ENCODE peak calls at places on chromosomes 1 and 21, in nine cellular contexts. M, X, V, A, P, I, O, U and J are unnamed samples.

GRCh38 chr1:207049974-207050391 is 1.0 kb downstream of the YOD1 start:
- DNase-seq in M (peak; percentile 45), X (no peak), V (peak; percentile 33), A (peak; percentile 67), P (peak; percentile 61), I (peak; percentile 22), O (no peak), U (peak; percentile 51), J (peak; percentile 44)

GRCh38 chr21:35377505-35378090 is 328.5 kb upstream of the RUNX1 start:
- DNase-seq in M (no peak), X (no peak), V (no peak), A (no peak), P (no peak), I (no peak), O (no peak), U (no peak), J (no peak)

GRCh38 chr1:41657679-41658078 is 173.2 kb upstream of the EDN2 start:
- DNase-seq in M (no peak), X (no peak), V (no peak), A (no peak), P (no peak), I (no peak), O (no peak), U (no peak), J (no peak)

GRCh38 chr21:42081138-42081537 is 10.0 kb downstream of the UMODL1 start:
- DNase-seq in M (peak; percentile 71), X (no peak), V (no peak), A (peak; percentile 34), P (peak; percentile 34), I (no peak), O (no peak), U (no peak), J (no peak)

GRCh38 chr1:72284084-72284397 is 1.7 kb upstream of the NEGR1 start:
- DNase-seq in M (no peak), X (no peak), V (no peak), A (no peak), P (no peak), I (no peak), O (no peak), U (no peak), J (no peak)

GRCh38 chr21:23633447-23633846 is 1973.8 kb downstream of the MRPL39 start:
- DNase-seq in M (no peak), X (no peak), V (no peak), A (no peak), P (no peak), I (no peak), O (no peak), U (no peak), J (no peak)

GRCh38 chr1:59194621-59195020 is 102.3 kb upstream of the FGGY start:
- DNase-seq in M (no peak), X (no peak), V (no peak), A (no peak), P (no peak), I (no peak), O (no peak), U (no peak), J (no peak)

GRCh38 chr1:113166473-113166872 is 93.5 kb downstream of the LRIG2 start:
- DNase-seq in M (no peak), X (no peak), V (no peak), A (no peak), P (no peak), I (no peak), O (no peak), U (no peak), J (no peak)

GRCh38 chr1:108663074-108663473 is 2.2 kb upstream of the HENMT1 start:
- DNase-seq in M (no peak), X (no peak), V (no peak), A (no peak), P (no peak), I (no peak), O (no peak), U (no peak), J (no peak)

GRCh38 chr1:205849619-205850355 is at the start of gene PM20D1:
- DNase-seq in M (peak; percentile 75), X (no peak), V (no peak), A (peak; percentile 69), P (peak; percentile 61), I (peak; percentile 51), O (peak; percentile 51), U (peak; percentile 74), J (peak; percentile 9)

GRCh38 chr1:202329891-202330290 is 11.8 kb downstream of the UBE2T start:
- DNase-seq in M (no peak), X (no peak), V (no peak), A (no peak), P (no peak), I (no peak), O (no peak), U (no peak), J (no peak)

GRCh38 chr1:112826217-112826944 is 111.2 kb upstream of the PPM1J start:
- DNase-seq in M (no peak), X (no peak), V (no peak), A (no peak), P (no peak), I (no peak), O (no peak), U (no peak), J (no peak)

GRCh38 chr1:160739098-160739511 is at the start of gene SLAMF7:
- DNase-seq in M (no peak), X (no peak), V (no peak), A (peak; percentile 84), P (no peak), I (no peak), O (no peak), U (peak; percentile 32), J (no peak)

GRCh38 chr1:154751690-154752089 is 118.4 kb downstream of the KCNN3 start:
- DNase-seq in M (peak; percentile 62), X (no peak), V (peak; percentile 44), A (peak; percentile 93), P (no peak), I (no peak), O (no peak), U (no peak), J (no peak)

GRCh38 chr1:190320952-190321351 is 156.7 kb downstream of the BRINP3 start:
- DNase-seq in M (no peak), X (no peak), V (peak; percentile 10), A (no peak), P (no peak), I (no peak), O (peak; percentile 10), U (no peak), J (peak; percentile 43)

GRCh38 chr1:53981220-53981619 is 35.1 kb downstream of the LRRC42 start:
- DNase-seq in M (no peak), X (no peak), V (no peak), A (no peak), P (no peak), I (no peak), O (no peak), U (no peak), J (no peak)

GRCh38 chr1:110292327-110292741 is 46.8 kb upstream of the RBM15 start:
- DNase-seq in M (peak; percentile 23), X (no peak), V (no peak), A (peak; percentile 8), P (no peak), I (no peak), O (no peak), U (no peak), J (no peak)

GRCh38 chr1:44078087-44078486 is 40.5 kb upstream of the KLF17 start:
- DNase-seq in M (no peak), X (no peak), V (no peak), A (no peak), P (no peak), I (no peak), O (no peak), U (no peak), J (no peak)

GRCh38 chr1:227372662-227373061 is 54.4 kb upstream of the CDC42BPA start:
- DNase-seq in M (peak; percentile 75), X (no peak), V (peak; percentile 67), A (no peak), P (no peak), I (no peak), O (peak; percentile 20), U (no peak), J (peak; percentile 14)

GRCh38 chr1:10064416-10065343 is 31.9 kb downstream of the UBE4B start:
- DNase-seq in M (no peak), X (no peak), V (no peak), A (no peak), P (no peak), I (no peak), O (no peak), U (no peak), J (no peak)

GRCh38 chr1:206839857-206840256 is 25.6 kb upstream of the IL20 start:
- DNase-seq in M (no peak), X (no peak), V (no peak), A (no peak), P (no peak), I (no peak), O (peak; percentile 79), U (no peak), J (no peak)

GRCh38 chr1:156663178-156663577 is 14.0 kb downstream of the NES start:
- DNase-seq in M (no peak), X (no peak), V (no peak), A (no peak), P (no peak), I (no peak), O (no peak), U (no peak), J (no peak)

GRCh38 chr1:24878775-24879742 is 51.0 kb downstream of the RUNX3 start:
- DNase-seq in M (no peak), X (no peak), V (no peak), A (no peak), P (no peak), I (no peak), O (peak; percentile 8), U (no peak), J (no peak)

GRCh38 chr1:66553846-66554245 is 19.9 kb downstream of the SGIP1 start:
- DNase-seq in M (no peak), X (no peak), V (no peak), A (no peak), P (no peak), I (no peak), O (no peak), U (no peak), J (no peak)

GRCh38 chr1:66930823-66931174 is 6.0 kb downstream of the MIER1 start:
- DNase-seq in M (no peak), X (no peak), V (no peak), A (no peak), P (no peak), I (no peak), O (no peak), U (no peak), J (no peak)

GRCh38 chr1:107460009-107460408 is 319.2 kb downstream of the NTNG1 start:
- DNase-seq in M (no peak), X (no peak), V (no peak), A (no peak), P (no peak), I (no peak), O (no peak), U (no peak), J (no peak)